ENCODE peak calls at places on chromosomes 7 and 10, in four cellular contexts. One of them, this sample, is unnamed.

GRCh38 chr7:135160858-135161653 is 9.5 kb downstream of the CYREN start:
- DNase-seq in HS-5: no peak
- DNase-seq in frontal cortex: no peak
- DNase-seq in endothelial cell: no peak
- DNase-seq in this sample: no peak

GRCh38 chr7:137508437-137509175 is 165.1 kb upstream of the PTN start:
- DNase-seq in HS-5: peak
- DNase-seq in frontal cortex: no peak
- DNase-seq in endothelial cell: no peak
- DNase-seq in this sample: no peak

GRCh38 chr10:70909326-70909935 is 21.1 kb upstream of the PCBD1 start:
- DNase-seq in frontal cortex: no peak
- DNase-seq in HS-5: no peak
- DNase-seq in endothelial cell: no peak
- DNase-seq in this sample: no peak

GRCh38 chr7:128869944-128870285 is 7.3 kb downstream of the ATP6V1F start:
- DNase-seq in HS-5: no peak
- DNase-seq in endothelial cell: no peak
- DNase-seq in frontal cortex: no peak
- DNase-seq in this sample: no peak

GRCh38 chr10:121734517-121735137 is 136.4 kb upstream of the FGFR2 start:
- DNase-seq in endothelial cell: peak
- DNase-seq in HS-5: no peak
- DNase-seq in frontal cortex: peak
- DNase-seq in this sample: no peak

GRCh38 chr7:131241381-131241780 is 86.3 kb upstream of the MKLN1 start:
- DNase-seq in frontal cortex: no peak
- DNase-seq in endothelial cell: no peak
- DNase-seq in HS-5: no peak
- DNase-seq in this sample: no peak

GRCh38 chr7:103990991-103991390 is 1.5 kb upstream of the RELN start:
- DNase-seq in frontal cortex: no peak
- DNase-seq in endothelial cell: no peak
- DNase-seq in HS-5: no peak
- DNase-seq in this sample: no peak

GRCh38 chr7:6423942-6424701 is 23.6 kb downstream of the DAGLB start:
- DNase-seq in frontal cortex: no peak
- DNase-seq in endothelial cell: no peak
- DNase-seq in HS-5: no peak
- DNase-seq in this sample: no peak

GRCh38 chr7:135923700-135924261 is 53.4 kb downstream of the MTPN start:
- DNase-seq in HS-5: peak
- DNase-seq in endothelial cell: no peak
- DNase-seq in frontal cortex: no peak
- DNase-seq in this sample: no peak

GRCh38 chr10:63260860-63261251 is 127.7 kb downstream of the NRBF2 start:
- DNase-seq in frontal cortex: no peak
- DNase-seq in endothelial cell: no peak
- DNase-seq in HS-5: no peak
- DNase-seq in this sample: no peak

GRCh38 chr7:102223175-102223574 is 63.5 kb upstream of the SH2B2 start:
- DNase-seq in frontal cortex: no peak
- DNase-seq in endothelial cell: no peak
- DNase-seq in HS-5: no peak
- DNase-seq in this sample: no peak

GRCh38 chr7:46168671-46169383 is 247.8 kb upstream of the IGFBP3 start:
- DNase-seq in endothelial cell: no peak
- DNase-seq in frontal cortex: no peak
- DNase-seq in HS-5: no peak
- DNase-seq in this sample: no peak

GRCh38 chr7:111138196-111138569 is 47.3 kb downstream of the LRRN3 start:
- DNase-seq in HS-5: no peak
- DNase-seq in endothelial cell: no peak
- DNase-seq in frontal cortex: no peak
- DNase-seq in this sample: no peak

GRCh38 chr7:138892808-138893207 is 88.4 kb downstream of the KIAA1549 start:
- DNase-seq in frontal cortex: no peak
- DNase-seq in endothelial cell: no peak
- DNase-seq in HS-5: no peak
- DNase-seq in this sample: no peak

GRCh38 chr7:5354460-5355279 is 69.0 kb downstream of the TNRC18 start:
- DNase-seq in frontal cortex: no peak
- DNase-seq in endothelial cell: no peak
- DNase-seq in HS-5: no peak
- DNase-seq in this sample: no peak

GRCh38 chr10:124101351-124101750 is 8.0 kb upstream of the CHST15 start:
- DNase-seq in HS-5: no peak
- DNase-seq in frontal cortex: no peak
- DNase-seq in endothelial cell: no peak
- DNase-seq in this sample: no peak

GRCh38 chr7:29614229-29614628 is 50.6 kb downstream of the PRR15 start:
- DNase-seq in endothelial cell: no peak
- DNase-seq in frontal cortex: no peak
- DNase-seq in HS-5: no peak
- DNase-seq in this sample: no peak

GRCh38 chr10:78333362-78334143 is 299.9 kb downstream of the RPS24 start:
- DNase-seq in frontal cortex: no peak
- DNase-seq in HS-5: no peak
- DNase-seq in endothelial cell: no peak
- DNase-seq in this sample: no peak

GRCh38 chr10:84820596-84820995 is 492.2 kb downstream of the CCSER2 start:
- DNase-seq in HS-5: no peak
- DNase-seq in endothelial cell: no peak
- DNase-seq in frontal cortex: no peak
- DNase-seq in this sample: no peak

GRCh38 chr7:132933076-132933466 is 148.8 kb downstream of the CHCHD3 start:
- DNase-seq in endothelial cell: no peak
- DNase-seq in frontal cortex: no peak
- DNase-seq in HS-5: no peak
- DNase-seq in this sample: no peak

GRCh38 chr10:47401874-47402645 is 18.0 kb upstream of the ZNF488 start:
- DNase-seq in frontal cortex: no peak
- DNase-seq in endothelial cell: no peak
- DNase-seq in HS-5: no peak
- DNase-seq in this sample: no peak

GRCh38 chr10:45353176-45353575 is 20.8 kb upstream of the ALOX5 start:
- DNase-seq in endothelial cell: no peak
- DNase-seq in HS-5: no peak
- DNase-seq in frontal cortex: no peak
- DNase-seq in this sample: no peak

GRCh38 chr10:48798486-48799254 is 114.0 kb downstream of the WDFY4 start:
- DNase-seq in endothelial cell: no peak
- DNase-seq in HS-5: no peak
- DNase-seq in frontal cortex: no peak
- DNase-seq in this sample: no peak

GRCh38 chr10:101230185-101230917 is 1.1 kb upstream of the LBX1 start:
- DNase-seq in frontal cortex: peak
- DNase-seq in endothelial cell: peak
- DNase-seq in HS-5: no peak
- DNase-seq in this sample: peak